ENCODE peak calls at places on chromosomes 7 and 10, in four cellular contexts. M is HepG2, S is GM12878, D is HCT116. V is an unnamed sample.
A peak's percentile ranks its signal among the peaks of the same experiment; 100 is the strongest.

GRCh38 chr10:63164045-63164722 is 31.1 kb downstream of the NRBF2 start:
- DNase-seq in M (no peak), S (no peak), D (no peak), V (no peak)

GRCh38 chr7:13898957-13899670 is 90.4 kb downstream of the ETV1 start:
- DNase-seq in M (no peak), S (no peak), D (no peak), V (no peak)

GRCh38 chr7:30925117-30925516 is 13.5 kb downstream of the AQP1 start:
- DNase-seq in M (no peak), S (no peak), D (no peak), V (no peak)

GRCh38 chr7:2939193-2939885 is 95.2 kb upstream of the GNA12 start:
- DNase-seq in M (no peak), S (no peak), D (no peak), V (no peak)

GRCh38 chr10:71029411-71029881 is 141.1 kb upstream of the PCBD1 start:
- DNase-seq in M (no peak), S (no peak), D (no peak), V (no peak)

GRCh38 chr10:62594093-62594520 is 210.4 kb upstream of the ADO start:
- DNase-seq in M (peak; percentile 27), S (peak; percentile 30), D (peak; percentile 53), V (peak; percentile 39)

GRCh38 chr7:46059308-46060020 is 138.4 kb upstream of the IGFBP3 start:
- DNase-seq in M (no peak), S (no peak), D (no peak), V (no peak)

GRCh38 chr7:98575878-98576277 is 41.2 kb upstream of the NPTX2 start:
- DNase-seq in M (no peak), S (no peak), D (no peak), V (no peak)

GRCh38 chr10:132541601-132542011 is 4.0 kb downstream of the INPP5A start:
- DNase-seq in M (no peak), S (no peak), D (no peak), V (no peak)

GRCh38 chr10:131855763-131856401 is 44.9 kb upstream of the PPP2R2D start:
- DNase-seq in M (no peak), S (no peak), D (no peak), V (no peak)

GRCh38 chr10:71213761-71214440 is 1.5 kb downstream of the UNC5B start:
- DNase-seq in M (no peak), S (no peak), D (no peak), V (no peak)

GRCh38 chr7:80785961-80786360 is 132.9 kb downstream of the SEMA3C start:
- DNase-seq in M (no peak), S (no peak), D (no peak), V (no peak)

GRCh38 chr10:25059990-25060389 is 43.6 kb downstream of the THNSL1 start:
- DNase-seq in M (peak; percentile 87), S (no peak), D (peak; percentile 79), V (no peak)

GRCh38 chr10:43885842-43886241 is 237.2 kb upstream of the ZNF32 start:
- DNase-seq in M (no peak), S (no peak), D (no peak), V (no peak)
- TF ChIP-seq YY1 in M (no peak), S (no peak), D (no peak), V (no peak)

DNA sequence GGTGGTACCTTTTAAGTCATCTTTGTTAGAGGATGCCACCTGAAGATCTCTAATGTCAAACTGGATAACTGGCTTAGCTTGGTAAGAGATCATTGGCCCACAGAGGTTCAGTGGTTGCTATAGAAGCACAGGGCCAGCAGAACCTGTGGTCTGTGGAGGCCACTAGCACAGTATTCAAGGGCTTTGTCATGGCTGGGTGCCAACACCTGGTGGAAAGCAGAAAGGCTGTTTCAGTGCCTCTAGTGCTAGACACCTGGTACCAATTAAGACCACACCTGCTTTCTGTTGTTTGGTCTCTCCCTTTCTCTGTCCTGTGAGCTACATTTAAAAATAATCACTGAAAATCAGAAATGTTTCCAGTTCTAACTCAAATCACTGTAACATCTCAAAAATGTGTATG is 10.0 kb upstream of the PCGF5 start:
- DNase-seq in M (peak; percentile 42), S (no peak), D (no peak), V (no peak)
- TF ChIP-seq YY1 in M (no peak), S (no peak), D (no peak), V (no peak)

DNA sequence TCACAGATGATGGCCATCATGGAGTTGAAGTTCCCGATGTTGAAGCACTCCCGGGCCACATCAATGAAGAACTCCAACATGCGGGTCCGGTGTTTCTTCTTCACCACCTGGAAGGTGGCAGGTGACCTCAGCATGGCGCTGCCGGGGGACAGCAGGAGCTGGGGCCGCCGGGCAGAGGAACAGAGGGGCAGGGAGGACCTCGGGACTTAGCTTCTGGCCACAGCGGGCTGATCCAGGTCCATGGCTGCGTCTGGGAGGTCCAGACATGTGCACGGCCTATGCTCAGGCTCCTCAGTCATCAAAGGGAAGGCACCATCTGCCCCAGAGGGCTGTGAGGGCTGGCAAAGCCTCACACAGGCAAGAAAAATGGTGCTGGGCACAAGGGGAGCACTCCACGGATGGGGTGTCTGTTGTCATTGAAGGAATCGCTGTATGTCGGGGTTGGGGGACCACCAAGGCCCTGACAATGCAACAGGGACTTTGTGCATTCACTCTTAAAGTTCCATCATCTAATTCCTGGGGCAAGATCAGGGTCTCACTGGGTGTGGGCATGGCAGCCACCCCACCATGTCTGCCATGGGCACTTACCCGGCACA is 60.9 kb downstream of the CSGALNACT2 start:
- DNase-seq in M (no peak), S (no peak), D (no peak), V (no peak)
- TF ChIP-seq YY1 in M (no peak), S (no peak), D (no peak), V (no peak)

DNA sequence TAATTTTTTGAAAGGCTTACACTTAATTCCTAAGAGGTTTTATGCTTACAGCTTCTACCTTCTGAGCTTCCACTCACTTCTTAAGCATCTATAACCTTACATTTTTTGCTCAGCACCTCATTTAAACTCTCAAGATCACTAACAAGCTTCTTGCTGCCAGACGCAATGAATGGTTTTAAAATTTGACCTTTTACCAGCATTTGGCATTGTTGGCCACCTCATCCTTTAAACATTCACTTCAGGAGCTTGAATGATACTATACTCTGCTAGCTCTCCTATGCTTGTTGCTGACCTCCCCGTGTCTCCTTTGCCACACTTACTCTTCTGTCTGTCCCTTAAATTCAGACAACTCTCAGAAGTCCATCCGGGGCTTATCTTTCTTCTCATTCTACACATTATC is 37.7 kb upstream of the ODAD2 start:
- DNase-seq in M (no peak), S (no peak), D (no peak), V (no peak)
- TF ChIP-seq YY1 in M (no peak), S (no peak), D (no peak), V (no peak)

GRCh38 chr10:83166344-83166743 is 973.0 kb upstream of the GHITM start:
- DNase-seq in M (no peak), S (no peak), D (no peak), V (peak; percentile 46)
- TF ChIP-seq YY1 in M (no peak), S (no peak), D (no peak), V (no peak)

V was measured in NT2/D1.